ENCODE peak calls at places on chromosomes 1 and 21, in seven cellular contexts. C is breast epithelium, U is OCI-LY7, L is ascending aorta, J is tibial artery, B is adrenal gland, W is RWPE2. V is an unnamed sample.

GRCh38 chr1:173243300-173243699 is 36.2 kb upstream of the TNFSF4 start:
- DNase-seq in B (no peak), C (no peak), W (no peak), J (no peak), U (no peak), L (no peak), V (no peak)

GRCh38 chr21:37266515-37267221 is 466 bp downstream of the VPS26C start:
- DNase-seq in C (no peak), J (peak; percentile 40), U (peak; percentile 79), B (no peak), W (peak; percentile 79), L (no peak), V (peak; percentile 42)

GRCh38 chr1:152037920-152038658 is 1.3 kb upstream of the S100A11 start:
- DNase-seq in W (no peak), B (no peak), U (peak; percentile 59), J (no peak), C (no peak), L (no peak), V (no peak)

GRCh38 chr21:40685121-40685630 is 161.8 kb downstream of the DSCAM start:
- DNase-seq in C (no peak), J (no peak), L (no peak), B (no peak), U (no peak), W (no peak), V (no peak)

GRCh38 chr1:236287757-236288619 is 6.2 kb upstream of the ERO1B start:
- DNase-seq in B (no peak), J (no peak), W (no peak), C (no peak), U (no peak), L (no peak), V (no peak)

GRCh38 chr1:154326546-154327465 is 1.5 kb downstream of the ATP8B2 start:
- DNase-seq in C (no peak), W (no peak), U (no peak), J (peak; percentile 95), L (peak; percentile 72), B (peak; percentile 46), V (peak; percentile 77)

GRCh38 chr1:33348676-33349080 is 27.8 kb upstream of the A3GALT2 start:
- DNase-seq in W (no peak), U (no peak), L (no peak), C (no peak), J (no peak), B (peak; percentile 21), V (no peak)

GRCh38 chr21:18245493-18245967 is 897 bp downstream of the CHODL start:
- DNase-seq in W (no peak), U (no peak), C (no peak), J (peak; percentile 21), L (no peak), B (no peak), V (no peak)

GRCh38 chr1:232557661-232558260 is 72.2 kb downstream of the SIPA1L2 start:
- DNase-seq in L (no peak), C (no peak), U (no peak), B (no peak), J (no peak), W (no peak), V (no peak)

GRCh38 chr1:28981170-28981569 is 66.8 kb downstream of the EPB41 start:
- DNase-seq in W (no peak), J (no peak), U (no peak), B (no peak), C (no peak), L (no peak), V (no peak)

GRCh38 chr1:70528591-70529333 is 117.7 kb downstream of the CTH start:
- DNase-seq in W (no peak), U (peak; percentile 26), C (no peak), B (no peak), L (no peak), J (no peak), V (peak; percentile 42)
- TF ChIP-seq CTCF in W (peak; percentile 70), U (peak; percentile 69), C (no peak), B (peak; percentile 39), L (peak; percentile 51), J (peak; percentile 61), V (peak; percentile 8)

DNA sequence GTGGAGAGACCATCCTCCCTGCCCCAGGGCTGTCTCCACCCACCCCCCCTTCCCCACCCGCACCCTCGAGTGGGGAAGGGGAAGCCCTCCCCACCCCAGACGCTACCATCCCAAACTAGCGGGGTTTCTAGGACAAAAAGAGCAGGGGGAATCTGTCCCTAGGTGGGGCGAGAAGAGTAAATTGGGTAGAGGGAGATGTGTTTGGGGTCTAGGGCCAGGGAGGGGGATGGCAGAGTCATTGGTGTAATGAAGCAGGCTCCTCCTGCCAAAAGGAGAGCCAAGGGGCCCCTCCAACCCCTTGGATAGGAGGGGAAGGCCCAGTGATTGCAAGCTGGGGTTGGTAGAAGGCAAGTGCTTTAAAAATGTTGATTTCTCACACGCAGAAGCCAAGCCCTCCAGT is 10.0 kb downstream of the MEX3A start:
- DNase-seq in L (no peak), C (no peak), B (no peak), W (no peak), U (no peak), J (no peak), V (no peak)
- H3K9me3 ChIP-seq in L (no peaks in the 10 kb centered on the region), C (no peaks in the 10 kb centered on the region), B (no peaks in the 10 kb centered on the region), W (no peaks in the 10 kb centered on the region), U (no peaks in the 10 kb centered on the region), J (no peaks in the 10 kb centered on the region), V (no peaks in the 10 kb centered on the region)

DNA sequence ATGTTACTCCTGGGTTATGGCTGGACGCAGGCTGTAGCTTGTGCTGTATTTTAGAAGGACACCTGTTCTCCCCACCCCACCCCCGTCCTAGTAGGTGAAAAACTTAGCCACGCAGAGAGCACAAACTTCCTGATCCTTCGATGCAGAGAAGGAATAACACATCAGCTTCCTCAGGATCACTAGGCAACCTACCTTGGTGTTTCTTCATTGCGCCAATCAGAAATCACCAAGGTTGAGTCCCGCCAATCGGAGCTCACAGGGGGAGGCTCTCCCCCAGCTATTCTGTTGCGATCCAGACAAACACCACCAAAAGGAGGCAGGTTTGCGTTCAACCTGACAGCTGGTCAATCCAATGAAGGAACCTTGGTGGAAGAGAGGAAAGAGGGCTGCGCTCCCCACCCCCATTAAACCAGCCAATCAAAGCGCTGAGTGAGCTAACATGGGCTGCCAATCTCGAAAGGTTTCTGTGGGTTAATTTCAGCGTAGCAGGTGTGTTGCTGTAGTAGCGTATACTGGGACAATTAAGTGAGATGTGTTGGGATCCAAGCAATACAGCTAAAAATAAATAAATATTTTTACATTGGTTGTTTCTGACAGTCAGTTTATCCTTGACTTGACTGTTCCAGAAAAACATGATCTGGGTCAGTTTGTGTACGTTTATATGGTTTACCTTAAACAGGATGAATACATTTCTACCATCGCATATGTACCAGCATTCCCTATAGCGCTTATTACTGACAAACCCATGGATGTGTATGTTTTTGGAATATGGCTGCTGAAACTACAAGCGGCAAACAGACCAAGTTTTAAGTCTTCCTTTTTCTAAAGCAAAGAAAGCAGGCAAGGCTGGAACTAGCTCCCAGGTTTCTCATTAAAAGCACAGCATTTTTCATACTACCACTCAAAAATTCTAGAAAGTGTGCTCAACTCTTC is at the start of gene GOLPH3L:
- DNase-seq in U (peak; percentile 98), C (peak; percentile 98), L (peak; percentile 89), J (peak; percentile 96), B (peak; percentile 97), W (peak; percentile 94), V (peak; percentile 89)
- TF ChIP-seq CTCF in U (no peak), C (no peak), L (peak; percentile 8), J (peak; percentile 7), B (no peak), W (no peak), V (peak; percentile 45)

GRCh38 chr1:64849942-64850341 is 105.1 kb downstream of the RAVER2 start:
- DNase-seq in U (no peak), W (no peak), B (no peak), C (no peak), L (no peak), J (no peak), V (no peak)
- H3K9me3 ChIP-seq in U (no peaks in the 10 kb centered on the region), W (no peaks in the 10 kb centered on the region), B (no peaks in the 10 kb centered on the region), C (no peaks in the 10 kb centered on the region), L (no peaks in the 10 kb centered on the region), J (no peaks in the 10 kb centered on the region), V (no peaks in the 10 kb centered on the region)

V was measured in ovary.